ENCODE peak calls at places on chromosomes 6 and 20, in five cellular contexts. W, P, O, R and T are unnamed samples. For H3K36me3, the result is how much of the 10 kb centered on the place peaks cover.

GRCh38 chr6:168227840-168228239 is 91.7 kb downstream of the DACT2 start:
- DNase-seq in P (no peak), R (no peak), W (no peak), O (no peak), T (no peak)

GRCh38 chr6:41037107-41037900 is 1.7 kb downstream of the UNC5CL start:
- DNase-seq in W (no peak), R (no peak), O (no peak), P (no peak), T (no peak)

GRCh38 chr6:154481541-154482013 is 28.9 kb downstream of the CNKSR3 start:
- DNase-seq in R (no peak), O (no peak), P (no peak), W (no peak), T (no peak)

GRCh38 chr6:29887330-29887818 is 55.0 kb upstream of the HLA-A start:
- DNase-seq in W (peak), O (peak), R (peak), P (peak), T (no peak)

GRCh38 chr6:55047433-55048044 is 126.8 kb upstream of the HCRTR2 start:
- DNase-seq in P (no peak), R (no peak), W (no peak), O (no peak), T (no peak)

GRCh38 chr6:118735320-118735719 is 83.9 kb upstream of the CEP85L start:
- DNase-seq in W (no peak), P (no peak), O (peak), R (no peak), T (no peak)

GRCh38 chr6:105780146-105780860 is 305.8 kb upstream of the PRDM1 start:
- DNase-seq in O (no peak), W (peak), P (peak), R (peak), T (no peak)

GRCh38 chr6:43013020-43013842 is 515 bp downstream of the MEA1 start:
- DNase-seq in R (peak), W (no peak), O (no peak), P (no peak), T (no peak)

GRCh38 chr6:137903933-137904821 is 37.1 kb downstream of the TNFAIP3 start:
- DNase-seq in P (peak), R (no peak), O (no peak), W (peak), T (no peak)

GRCh38 chr6:84774174-84775158 is 10.1 kb upstream of the TBX18 start:
- DNase-seq in P (peak), O (peak), W (no peak), R (peak), T (no peak)

GRCh38 chr6:650098-650497 is 6.8 kb downstream of the HUS1B start:
- DNase-seq in R (peak), O (peak), P (no peak), W (no peak), T (no peak)

GRCh38 chr6:43935921-43936320 is 165.9 kb downstream of the VEGFA start:
- DNase-seq in P (no peak), O (no peak), W (no peak), R (no peak), T (no peak)

GRCh38 chr6:23713211-23713610 is 412.8 kb upstream of the NRSN1 start:
- DNase-seq in R (no peak), W (no peak), O (no peak), P (no peak), T (no peak)

GRCh38 chr6:168044521-168045130 is 34.4 kb downstream of the FRMD1 start:
- DNase-seq in O (peak), P (no peak), W (no peak), R (no peak), T (no peak)

GRCh38 chr6:75788894-75789293 is 39.9 kb downstream of the MYO6 start:
- DNase-seq in P (no peak), W (no peak), O (no peak), R (no peak), T (no peak)

GRCh38 chr6:3768502-3768901 is 17.0 kb upstream of the PXDC1 start:
- DNase-seq in P (no peak), R (no peak), W (no peak), O (no peak), T (no peak)

GRCh38 chr6:108452725-108453195 is 108.0 kb upstream of the FOXO3 start:
- DNase-seq in O (no peak), R (peak), W (no peak), P (no peak), T (no peak)

GRCh38 chr20:6882911-6883310 is 115.4 kb downstream of the BMP2 start:
- DNase-seq in P (no peak), R (no peak), O (no peak), W (no peak), T (peak)

GRCh38 chr20:46222521-46223007 is 85.7 kb downstream of the CDH22 start:
- DNase-seq in P (no peak), W (no peak), O (peak), R (no peak), T (no peak)

DNA sequence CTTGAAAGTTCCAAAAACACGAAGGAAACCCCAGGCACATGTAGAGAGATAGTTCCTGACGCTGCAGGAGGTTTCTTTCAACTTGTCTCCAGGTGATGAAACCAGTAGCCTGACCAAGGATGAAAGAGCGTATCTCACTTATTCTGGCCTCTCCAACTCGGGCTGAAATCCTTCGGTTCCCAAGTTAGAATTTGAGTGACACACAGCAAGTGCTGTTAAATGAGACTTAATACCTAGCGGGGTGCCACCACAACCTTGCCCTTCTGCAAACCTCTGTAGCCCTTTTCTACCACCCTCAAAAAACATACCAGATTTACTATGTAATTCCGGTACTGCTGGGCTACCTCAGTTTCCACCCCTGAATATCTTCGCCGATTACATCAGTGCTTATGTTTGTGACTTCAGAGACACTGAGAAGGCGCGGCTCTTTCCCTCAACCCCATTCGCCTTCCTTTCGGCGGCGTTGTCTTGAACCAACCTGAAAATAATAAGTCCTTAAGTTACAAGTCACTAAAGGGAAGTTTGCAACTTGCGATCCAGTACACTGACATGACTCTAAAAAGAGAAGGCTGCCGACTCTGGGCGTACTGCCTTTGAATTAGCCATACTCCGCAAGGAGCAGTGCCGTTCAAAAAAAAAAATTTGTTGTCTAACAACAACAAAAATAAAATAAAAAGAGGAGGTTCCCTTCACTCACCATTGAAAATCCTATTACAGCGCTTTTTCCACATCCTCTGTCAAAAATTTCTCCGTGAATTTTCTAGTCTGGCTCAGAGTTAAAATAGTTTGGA is 194.9 kb upstream of the ZNF184 start:
- DNase-seq in O (no peak), R (peak), W (no peak), P (no peak), T (no peak)
- H3K4me3 ChIP-seq in O (peak), R (no peak), W (no peak), P (no peak), T (peak)

GRCh38 chr20:47635256-47635655 is 133.6 kb downstream of the NCOA3 start:
- DNase-seq in O (no peak), R (no peak), W (no peak), P (no peak), T (no peak)

GRCh38 chr20:47627540-47627939 is 125.9 kb downstream of the NCOA3 start:
- DNase-seq in P (no peak), R (no peak), W (no peak), O (no peak), T (no peak)

DNA sequence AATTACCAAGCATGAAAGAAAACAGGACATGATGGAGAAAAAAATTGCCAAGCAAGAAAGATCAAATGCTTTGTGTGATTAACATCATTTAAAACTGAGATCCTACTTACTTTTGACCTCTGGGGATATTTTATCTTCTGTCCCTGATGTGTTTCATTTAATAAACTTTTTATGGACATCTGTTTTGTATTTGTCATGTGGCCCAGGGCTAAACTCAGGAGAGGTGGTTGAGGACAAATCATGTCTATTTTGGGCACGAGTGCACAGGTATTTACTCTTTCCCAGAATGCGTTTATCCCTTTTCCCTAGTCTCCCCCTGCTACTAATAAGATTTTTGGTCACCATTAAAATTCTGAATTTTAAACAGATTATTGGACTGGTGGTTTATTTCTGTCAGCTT is 128.2 kb downstream of the NCOA3 start:
- DNase-seq in W (no peak), P (no peak), R (no peak), O (no peak), T (no peak)
- H3K36me3 ChIP-seq in W (under half), P (half or more), R (half or more), O (under half), T (under half)

DNA sequence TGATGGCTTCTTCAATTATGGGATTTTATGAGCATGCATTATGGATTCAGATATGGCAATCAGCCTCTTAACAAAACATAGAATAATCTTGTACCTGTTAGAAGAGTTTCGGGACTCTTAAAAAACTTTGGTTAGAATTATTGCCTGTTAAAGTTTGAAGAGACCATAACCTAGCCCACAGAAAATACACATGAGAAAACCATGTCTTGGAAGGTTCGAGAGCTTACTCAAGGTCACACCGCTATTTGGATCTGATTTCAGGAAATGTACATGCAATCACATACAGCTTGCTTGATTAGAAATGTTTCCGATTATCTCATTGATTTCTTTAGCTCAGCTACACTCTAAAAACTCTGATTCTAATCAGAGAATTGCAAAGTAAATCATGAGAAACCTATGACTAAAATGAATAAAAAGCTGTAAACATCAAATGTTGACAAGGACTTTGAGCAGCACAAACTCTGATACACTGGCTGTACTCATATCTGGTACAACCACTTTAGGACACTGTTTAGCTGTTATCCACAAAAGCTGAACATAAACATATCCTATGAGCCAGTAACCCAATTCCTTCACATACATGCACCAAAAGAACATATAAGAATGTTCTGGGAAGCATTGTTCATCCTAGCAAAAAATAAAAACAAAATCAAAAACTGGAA is 16.3 kb downstream of the STX7 start:
- DNase-seq in W (no peak), O (no peak), R (no peak), P (no peak), T (no peak)
- H3K4me3 ChIP-seq in W (no peak), O (no peak), R (no peak), P (peak), T (no peak)

GRCh38 chr6:149581349-149581748 is 15.2 kb downstream of the GINM1 start:
- DNase-seq in R (no peak), P (no peak), O (no peak), W (no peak), T (no peak)
- H3K36me3 ChIP-seq in R (half or more), P (half or more), O (under half), W (under half), T (under half)

DNA sequence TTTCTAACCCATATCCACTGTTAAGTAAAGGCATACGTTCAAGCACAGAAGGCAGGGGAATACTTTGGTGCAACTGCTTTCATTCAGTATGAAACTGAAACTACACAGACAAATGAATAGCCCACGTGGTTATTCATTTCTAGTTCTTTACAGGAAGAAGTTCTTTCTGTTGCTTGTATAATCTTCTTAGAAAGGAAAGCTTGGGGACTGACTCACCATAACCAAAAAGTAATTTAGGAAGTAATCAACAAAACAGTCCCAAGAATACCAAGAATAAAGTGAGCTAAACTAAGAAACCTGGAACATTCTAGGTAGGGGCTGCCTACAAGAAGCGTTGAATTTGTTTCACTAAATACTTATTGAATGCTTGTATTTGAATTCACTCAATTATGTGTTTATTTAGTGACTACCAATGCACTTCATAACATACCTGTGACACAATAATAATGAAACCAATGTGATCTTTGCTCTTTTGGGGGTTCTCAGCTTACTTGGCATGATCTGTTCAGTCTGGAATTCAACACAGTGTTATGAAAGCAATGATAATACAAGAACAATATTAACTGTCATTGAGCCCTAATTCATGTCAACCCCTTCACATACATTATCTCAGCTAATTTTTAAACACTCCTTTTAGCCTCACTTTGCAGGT is 25.1 kb upstream of the KIAA0408 start:
- DNase-seq in R (peak), P (peak), O (no peak), W (no peak), T (peak)
- H3K4me3 ChIP-seq in R (no peak), P (peak), O (no peak), W (no peak), T (no peak)

DNA sequence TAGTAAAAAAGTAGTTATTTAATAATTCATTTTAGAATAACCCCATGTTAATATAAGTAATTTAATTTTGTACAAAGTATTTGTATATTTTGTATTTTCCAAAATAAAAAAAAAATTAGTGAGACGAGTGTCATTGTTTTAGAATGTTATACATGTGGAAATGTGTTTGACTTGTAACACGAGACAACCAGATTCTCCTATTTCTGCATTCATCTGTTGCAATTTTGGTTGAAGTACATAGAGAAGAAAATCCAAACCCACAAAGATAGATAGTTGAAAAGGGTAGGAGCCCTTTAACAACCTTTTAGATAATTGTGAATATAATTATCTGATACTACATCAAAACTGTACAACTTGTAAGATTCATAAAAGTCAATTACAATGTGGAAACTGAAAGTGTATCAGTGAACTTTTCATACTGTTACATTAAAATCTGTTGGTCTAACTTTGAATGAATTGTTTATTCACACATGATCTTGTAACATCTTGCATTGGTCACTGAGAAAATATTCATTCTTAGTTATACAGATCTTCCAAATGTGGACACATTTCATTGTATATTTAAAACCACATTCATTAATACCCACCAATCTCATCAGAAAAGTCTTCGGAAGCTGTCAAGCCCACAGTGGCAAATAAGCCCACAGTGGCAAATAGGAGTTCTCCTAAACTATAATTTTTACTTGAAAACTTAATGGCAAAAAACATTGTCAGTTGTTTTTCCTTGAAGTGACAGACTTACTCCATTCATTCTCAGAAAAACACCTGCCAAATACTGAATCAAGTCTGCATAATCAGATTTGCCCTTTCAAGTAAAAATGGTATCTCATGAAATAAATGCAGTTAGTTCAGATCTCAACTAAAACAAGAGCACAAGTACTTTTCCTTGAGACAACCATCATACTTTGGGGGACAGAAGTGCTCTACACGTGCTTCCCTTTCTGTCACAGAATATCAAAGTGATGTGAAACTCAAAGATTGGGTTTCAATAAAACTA is 52.8 kb downstream of the FKBP5 start:
- DNase-seq in R (no peak), W (no peak), P (peak), O (no peak), T (no peak)
- H3K36me3 ChIP-seq in R (under half), W (under half), P (under half), O (under half), T (under half)

GRCh38 chr6:36542041-36542440 is 5.2 kb downstream of the STK38 start:
- DNase-seq in W (no peak), O (no peak), R (no peak), P (no peak), T (no peak)

GRCh38 chr6:36546664-36546957 is 668 bp downstream of the STK38 start:
- DNase-seq in O (no peak), P (no peak), R (no peak), W (no peak), T (no peak)

GRCh38 chr6:36545767-36546663 is 1.3 kb downstream of the STK38 start:
- DNase-seq in P (peak), O (peak), R (peak), W (no peak), T (no peak)

GRCh38 chr6:36546958-36547645 is at the start of gene STK38:
- DNase-seq in P (peak), R (peak), W (peak), O (peak), T (peak)

DNA sequence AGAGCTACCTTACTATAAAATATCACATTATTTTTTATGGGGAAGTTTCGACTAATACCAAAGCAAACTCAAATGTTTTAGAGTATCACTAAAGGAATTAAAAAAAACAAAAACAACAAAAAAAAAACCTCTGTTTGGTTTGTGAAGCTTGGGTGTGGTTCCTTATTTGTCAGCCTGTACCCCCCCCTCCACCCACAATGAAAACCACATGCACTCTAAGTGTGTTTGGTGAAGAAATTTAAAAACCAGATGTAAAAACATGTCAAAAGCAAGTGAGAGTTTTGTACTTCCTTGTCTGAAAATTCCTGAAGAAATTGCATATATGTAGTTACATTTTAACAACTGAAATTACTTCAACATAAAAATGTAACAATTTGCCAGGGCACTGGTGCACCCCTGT is 3.1 kb downstream of the STK38 start:
- DNase-seq in R (no peak), O (no peak), P (peak), W (no peak), T (peak)
- H3K4me3 ChIP-seq in R (no peak), O (no peak), P (peak), W (no peak), T (peak)

GRCh38 chr6:34851361-34851760 is 36.5 kb downstream of the TAF11 start:
- DNase-seq in P (no peak), W (no peak), O (no peak), R (no peak), T (no peak)

GRCh38 chr6:34855463-34855862 is 32.4 kb downstream of the TAF11 start:
- DNase-seq in W (no peak), R (no peak), O (peak), P (no peak), T (no peak)

DNA sequence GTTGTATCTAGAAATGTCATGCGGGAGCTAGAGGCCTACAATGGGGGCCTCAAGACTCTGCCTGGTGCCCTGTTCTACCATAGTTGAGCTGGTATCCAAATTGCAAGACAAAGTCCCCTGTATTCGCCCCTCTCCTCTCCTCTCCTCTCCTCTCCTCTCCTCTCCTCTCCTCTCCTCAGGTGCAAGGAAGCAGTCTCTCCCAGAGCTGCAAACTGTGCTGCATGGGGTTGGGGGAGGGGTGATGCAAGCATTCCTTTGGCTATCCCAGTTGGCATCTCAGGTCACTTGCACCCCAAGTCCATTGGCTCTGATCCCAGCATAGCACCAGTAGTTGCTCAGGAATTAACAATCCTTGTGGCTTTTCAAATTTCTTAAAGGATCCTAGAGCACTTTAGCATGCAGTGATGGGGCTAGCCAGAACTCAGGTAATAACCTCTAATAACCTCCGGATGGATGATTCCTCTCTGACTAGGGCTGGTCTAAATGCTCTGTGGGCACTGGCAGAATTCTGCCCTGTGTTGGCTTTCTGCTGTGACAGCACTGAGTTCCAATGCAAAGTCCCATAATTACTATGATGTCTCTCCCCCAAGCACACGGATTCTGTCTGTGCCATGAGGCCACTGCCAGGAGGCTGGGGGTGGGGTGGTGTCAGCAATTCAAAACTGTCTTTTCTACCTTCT is 35.3 kb downstream of the TAF11 start:
- DNase-seq in W (no peak), O (no peak), R (no peak), P (no peak), T (no peak)
- H3K36me3 ChIP-seq in W (under half), O (under half), R (under half), P (under half), T (under half)